ENCODE peak calls at places on chromosomes 1 and 21, in four cellular contexts. L is AG08396; G is activated CD8-positive, alpha-beta memory T cell treated with anti-CD3 and anti-CD28 coated beads for 1 hour; B is IMR-90. Z is an unnamed sample.

GRCh38 chr1:220451541-220451940 is 76.4 kb upstream of the MARK1 start:
- DNase-seq in G (no peak), B (no peak), L (no peak), Z (no peak)

GRCh38 chr1:99490031-99490430 is 155.9 kb upstream of the PALMD start:
- DNase-seq in L (no peak), G (no peak), B (no peak), Z (no peak)

GRCh38 chr1:19411612-19412011 is 73.7 kb downstream of the CAPZB start:
- DNase-seq in G (no peak), B (no peak), L (no peak), Z (no peak)

GRCh38 chr1:9253706-9254105 is 19.1 kb downstream of the H6PD start:
- DNase-seq in B (peak), G (no peak), L (no peak), Z (no peak)

GRCh38 chr1:218481116-218481775 is 136.1 kb downstream of the TGFB2 start:
- DNase-seq in G (no peak), L (no peak), B (peak), Z (no peak)

GRCh38 chr1:88695781-88696180 is 11.7 kb downstream of the PKN2 start:
- DNase-seq in L (no peak), G (no peak), B (peak), Z (no peak)

GRCh38 chr1:228903573-228904122 is 168.4 kb downstream of the RHOU start:
- DNase-seq in B (no peak), L (no peak), G (no peak), Z (no peak)

GRCh38 chr1:227357229-227358078 is 39.2 kb upstream of the CDC42BPA start:
- DNase-seq in L (peak), B (peak), G (no peak), Z (no peak)

GRCh38 chr1:227245613-227246320 is 72.5 kb downstream of the CDC42BPA start:
- DNase-seq in L (no peak), G (no peak), B (no peak), Z (no peak)

GRCh38 chr1:117673405-117673804 is 67.6 kb downstream of the TENT5C start:
- DNase-seq in B (peak), G (no peak), L (peak), Z (no peak)

GRCh38 chr1:226650236-226650841 is 88.7 kb downstream of the ITPKB start:
- DNase-seq in G (no peak), L (no peak), B (no peak), Z (no peak)

GRCh38 chr1:32142446-32143301 is 34.8 kb downstream of the KPNA6 start:
- DNase-seq in G (no peak), L (peak), B (peak), Z (peak)

GRCh38 chr1:115088871-115089442 is 346 bp downstream of the TSPAN2 start:
- DNase-seq in L (no peak), G (no peak), B (no peak), Z (peak)

GRCh38 chr1:16981269-16981849 is 939 bp upstream of the MFAP2 start:
- DNase-seq in G (no peak), L (peak), B (peak), Z (no peak)

GRCh38 chr1:1213919-1214599 is at the start of gene TNFRSF4:
- DNase-seq in G (no peak), B (no peak), L (no peak), Z (no peak)

GRCh38 chr1:85393490-85393889 is 71.5 kb downstream of the DDAH1 start:
- DNase-seq in B (no peak), L (no peak), G (no peak), Z (no peak)

GRCh38 chr1:79785964-79786363 is 779.4 kb upstream of the ADGRL4 start:
- DNase-seq in B (no peak), L (no peak), G (no peak), Z (no peak)

GRCh38 chr21:29218749-29219148 is 80.0 kb upstream of the BACH1 start:
- DNase-seq in B (no peak), G (no peak), L (no peak), Z (no peak)

GRCh38 chr1:52917591-52917990 is 3.9 kb downstream of the ECHDC2 start:
- DNase-seq in B (no peak), L (no peak), G (no peak), Z (no peak)

GRCh38 chr21:20971296-20971921 is 26.8 kb upstream of the NCAM2 start:
- DNase-seq in G (no peak), B (peak), L (peak), Z (no peak)

GRCh38 chr1:238892612-238893011 is 493.8 kb upstream of the CHRM3 start:
- DNase-seq in G (no peak), L (no peak), B (no peak), Z (no peak)

GRCh38 chr1:156639601-156640101 is 2.3 kb upstream of the BCAN start:
- DNase-seq in G (no peak), B (no peak), L (no peak), Z (no peak)

GRCh38 chr1:169111472-169111871 is 5.0 kb downstream of the ATP1B1 start:
- DNase-seq in B (no peak), L (no peak), G (no peak), Z (no peak)

GRCh38 chr1:43952731-43953350 is 6.1 kb downstream of the IPO13 start:
- DNase-seq in L (no peak), G (no peak), B (no peak), Z (peak)

GRCh38 chr1:205810448-205811157 is 2.4 kb downstream of the SLC41A1 start:
- DNase-seq in L (peak), G (no peak), B (no peak), Z (no peak)

GRCh38 chr1:221708987-221709386 is 32.9 kb downstream of the DUSP10 start:
- DNase-seq in L (no peak), B (peak), G (peak), Z (peak)

GRCh38 chr21:43276811-43277210 is 108.0 kb downstream of the CRYAA start:
- DNase-seq in L (no peak), G (no peak), B (no peak), Z (no peak)

GRCh38 chr1:40766560-40766959 is 17.0 kb upstream of the KCNQ4 start:
- DNase-seq in B (no peak), G (no peak), L (no peak), Z (no peak)

GRCh38 chr1:116033322-116033721 is 57.0 kb downstream of the SLC22A15 start:
- DNase-seq in G (no peak), L (no peak), B (no peak), Z (no peak)

GRCh38 chr1:43197343-43198127 is 25.4 kb downstream of the CFAP57 start:
- DNase-seq in G (no peak), L (no peak), B (no peak), Z (no peak)

GRCh38 chr1:36239941-36240637 is 15.8 kb downstream of the THRAP3 start:
- DNase-seq in L (no peak), B (peak), G (no peak), Z (peak)

GRCh38 chr1:43073490-43074230 is 98.4 kb downstream of the EBNA1BP2 start:
- DNase-seq in L (peak), B (peak), G (peak), Z (peak)

GRCh38 chr1:213231795-213232231 is 180.8 kb downstream of the RPS6KC1 start:
- DNase-seq in L (peak), B (peak), G (no peak), Z (no peak)

GRCh38 chr1:21939650-21940374 is 2.7 kb upstream of the HSPG2 start:
- DNase-seq in B (peak), L (peak), G (no peak), Z (no peak)

GRCh38 chr21:42161957-42162681 is 56.8 kb upstream of the ABCG1 start:
- DNase-seq in B (no peak), L (no peak), G (no peak), Z (no peak)

GRCh38 chr1:74673351-74674111 is at the start of gene ERICH3:
- DNase-seq in G (no peak), B (no peak), L (peak), Z (no peak)

GRCh38 chr1:151009206-151009587 is 948 bp downstream of the PRUNE1 start:
- DNase-seq in G (no peak), L (peak), B (peak), Z (no peak)

GRCh38 chr1:59497616-59498015 is 200.7 kb downstream of the FGGY start:
- DNase-seq in G (no peak), B (no peak), L (no peak), Z (no peak)